ENCODE peak calls at places on chromosome 22, in six cellular contexts. Q is type B pancreatic cell; R is activated T-cell treated with anti-CD3 and anti-CD28 coated beads, Interleukin-2, amount 50 U/mL, for 4 hours; U is effector CD4-positive, alpha-beta T cell; J is T-cell; B is lower lobe of right lung. N is an unnamed sample.

GRCh38 chr22:38309614-38310517 is 7.4 kb downstream of the CSNK1E start:
- DNase-seq in Q (no peak), R (no peak), U (no peak), J (no peak), B (no peak), N (no peak)

GRCh38 chr22:47296405-47297260 is 534.2 kb downstream of the TBC1D22A start:
- DNase-seq in Q (peak; percentile 54), R (no peak), U (no peak), J (no peak), B (no peak), N (no peak)

GRCh38 chr22:31461699-31462098 is 27.9 kb downstream of the EIF4ENIF1 start:
- DNase-seq in Q (no peak), R (no peak), U (no peak), J (no peak), B (no peak), N (no peak)

GRCh38 chr22:32558681-32559355 is 84.2 kb downstream of the FBXO7 start:
- DNase-seq in Q (no peak), R (no peak), U (no peak), J (no peak), B (no peak), N (peak; percentile 74)

GRCh38 chr22:39942433-39943213 is 17.6 kb upstream of the TMA7B start:
- DNase-seq in Q (no peak), R (no peak), U (no peak), J (no peak), B (no peak), N (no peak)

GRCh38 chr22:32576553-32577255 is 102.1 kb downstream of the FBXO7 start:
- DNase-seq in Q (no peak), R (no peak), U (no peak), J (no peak), B (no peak), N (no peak)

GRCh38 chr22:23527971-23528740 is 51.9 kb downstream of the IGLL1 start:
- DNase-seq in Q (no peak), R (no peak), U (no peak), J (no peak), B (peak; percentile 48), N (no peak)

GRCh38 chr22:29994941-29995340 is 85.3 kb upstream of the HORMAD2 start:
- DNase-seq in Q (no peak), R (no peak), U (no peak), J (no peak), B (no peak), N (no peak)

GRCh38 chr22:48096846-48097665 is 1334.6 kb downstream of the TBC1D22A start:
- DNase-seq in Q (no peak), R (no peak), U (no peak), J (no peak), B (no peak), N (no peak)

GRCh38 chr22:18110194-18110943 is at the start of gene TUBA8:
- DNase-seq in Q (no peak), R (peak; percentile 34), U (no peak), J (no peak), B (no peak), N (peak; percentile 76)

GRCh38 chr22:46405925-46406324 is 70.4 kb downstream of the TRMU start:
- DNase-seq in Q (no peak), R (no peak), U (no peak), J (no peak), B (no peak), N (no peak)

GRCh38 chr22:45211435-45211834 is 29.3 kb downstream of the KIAA0930 start:
- DNase-seq in Q (no peak), R (no peak), U (no peak), J (no peak), B (no peak), N (no peak)

GRCh38 chr22:47016636-47017035 is 254.2 kb downstream of the TBC1D22A start:
- DNase-seq in Q (no peak), R (no peak), U (no peak), J (no peak), B (no peak), N (no peak)

GRCh38 chr22:37352481-37352880 is 70.2 kb downstream of the CYTH4 start:
- DNase-seq in Q (no peak), R (no peak), U (no peak), J (no peak), B (no peak), N (no peak)

GRCh38 chr22:50505776-50506610 is 1.5 kb downstream of the LMF2 start:
- DNase-seq in Q (peak; percentile 67), R (no peak), U (no peak), J (no peak), B (peak; percentile 57), N (peak; percentile 60)

GRCh38 chr22:35839811-35840739 is 122.4 kb downstream of the APOL5 start:
- DNase-seq in Q (peak; percentile 76), R (peak; percentile 9), U (no peak), J (no peak), B (peak; percentile 84), N (peak; percentile 90)

GRCh38 chr22:46362221-46362933 is 26.9 kb downstream of the TRMU start:
- DNase-seq in Q (no peak), R (no peak), U (no peak), J (no peak), B (peak; percentile 40), N (peak; percentile 61)

GRCh38 chr22:50734986-50735738 is 2.8 kb upstream of the ACR start:
- DNase-seq in Q (peak; percentile 51), R (no peak), U (peak; percentile 1), J (no peak), B (peak; percentile 20), N (no peak)

GRCh38 chr22:20084547-20085413 is 4.7 kb downstream of the DGCR8 start:
- DNase-seq in Q (no peak), R (no peak), U (no peak), J (no peak), B (peak; percentile 45), N (no peak)

GRCh38 chr22:31143537-31143936 is 3.2 kb upstream of the PLA2G3 start:
- DNase-seq in Q (no peak), R (no peak), U (no peak), J (no peak), B (no peak), N (no peak)